ENCODE peak calls at places on chromosomes 5 and 9, in four cellular contexts. Q, M, F and P are unnamed samples.

GRCh38 chr9:111900934-111901612 is 4.5 kb downstream of the UGCG start:
- DNase-seq in F (no peak), Q (no peak), M (no peak), P (no peak)

GRCh38 chr5:163506726-163507125 is 1.3 kb downstream of the MAT2B start:
- DNase-seq in Q (peak), F (peak), M (no peak), P (no peak)

GRCh38 chr5:177469061-177469628 is 4.3 kb downstream of the DBN1 start:
- DNase-seq in Q (no peak), M (no peak), F (peak), P (no peak)

GRCh38 chr5:1320436-1321344 is 24.2 kb downstream of the CLPTM1L start:
- DNase-seq in F (no peak), M (no peak), Q (no peak), P (no peak)

GRCh38 chr5:56211298-56211865 is 21.7 kb downstream of the ANKRD55 start:
- DNase-seq in Q (peak), F (peak), M (peak), P (no peak)

GRCh38 chr9:130352081-130352480 is 86.5 kb downstream of the HMCN2 start:
- DNase-seq in Q (no peak), F (no peak), M (no peak), P (no peak)

GRCh38 chr5:59102437-59102836 is 519.6 kb downstream of the RAB3C start:
- DNase-seq in F (no peak), M (no peak), Q (no peak), P (no peak)

GRCh38 chr9:93670208-93671029 is 94.0 kb downstream of the PHF2 start:
- DNase-seq in M (no peak), F (peak), Q (peak), P (peak)

GRCh38 chr9:404229-404628 is 189.6 kb downstream of the DOCK8 start:
- DNase-seq in F (no peak), M (no peak), Q (no peak), P (no peak)

GRCh38 chr9:137303893-137304382 is 1.9 kb upstream of the NRARP start:
- DNase-seq in Q (peak), F (no peak), M (no peak), P (no peak)

GRCh38 chr5:11640474-11640873 is 263.8 kb downstream of the CTNND2 start:
- DNase-seq in Q (no peak), F (no peak), M (no peak), P (no peak)

GRCh38 chr5:7877851-7878250 is 8.9 kb downstream of the MTRR start:
- DNase-seq in Q (no peak), F (peak), M (no peak), P (no peak)

GRCh38 chr5:134007581-134008256 is 2.9 kb upstream of the VDAC1 start:
- DNase-seq in Q (peak), M (peak), F (peak), P (peak)

GRCh38 chr5:177462021-177462670 is 11.3 kb downstream of the DBN1 start:
- DNase-seq in F (peak), M (no peak), Q (no peak), P (no peak)

GRCh38 chr9:5438301-5439162 is 807 bp upstream of the PLGRKT start:
- DNase-seq in F (peak), Q (peak), M (no peak), P (no peak)

GRCh38 chr9:93301911-93302525 is 118.1 kb downstream of the WNK2 start:
- DNase-seq in F (no peak), M (no peak), Q (no peak), P (no peak)

GRCh38 chr5:43038523-43038989 is 1.6 kb downstream of the ANXA2R start:
- DNase-seq in M (no peak), Q (peak), F (peak), P (no peak)